ENCODE peak calls at places on chromosomes 12 and 14, in ten cellular contexts. B is DMS153; S is psoas muscle; N is Caki2; Y is fibroblast of the aortic adventitia; X is GM12865; Q is ELF-1; I is retina; O is stimulated activated CD8-positive, alpha-beta memory T cell treated with anti-CD3 and anti-CD28 coated beads, Interleukin-4, amount 100 ng/mL, for 48 hours; D is amygdala. K is an unnamed sample.
A peak's percentile ranks its signal among the peaks of the same experiment; 100 is the strongest.

GRCh38 chr12:40015360-40015759 is 90.5 kb downstream of the SLC2A13 start:
- DNase-seq in S (no peak), N (peak; percentile 18), B (no peak), Y (no peak), X (no peak), O (no peak), Q (no peak), I (no peak), D (no peak), K (no peak)

GRCh38 chr12:86230516-86231146 is 25.6 kb downstream of the MGAT4C start:
- DNase-seq in S (no peak), Y (peak; percentile 48), D (no peak), X (no peak), N (peak; percentile 82), O (no peak), Q (no peak), B (no peak), I (no peak), K (no peak)

GRCh38 chr12:68031881-68032739 is 42.9 kb downstream of the IFNG-AS1 start:
- DNase-seq in D (no peak), B (no peak), Y (no peak), I (no peak), S (no peak), X (peak; percentile 25), O (no peak), N (peak; percentile 35), Q (no peak), K (no peak)

GRCh38 chr14:33191855-33192254 is 253.2 kb downstream of the NPAS3 start:
- DNase-seq in X (no peak), O (no peak), I (no peak), D (no peak), N (no peak), S (no peak), Q (no peak), B (no peak), Y (no peak), K (no peak)

GRCh38 chr12:55720071-55720564 is at the start of gene RDH5:
- DNase-seq in X (no peak), I (no peak), S (peak; percentile 93), O (no peak), Q (no peak), Y (peak; percentile 96), N (peak; percentile 95), B (no peak), D (no peak), K (no peak)

GRCh38 chr12:2387051-2387834 is 334.5 kb downstream of the CACNA1C start:
- DNase-seq in Y (peak; percentile 60), I (no peak), Q (no peak), N (peak; percentile 63), D (no peak), B (no peak), X (peak; percentile 74), S (no peak), O (peak; percentile 70), K (no peak)

GRCh38 chr14:22432348-22432976 is 156.6 kb downstream of the DAD1 start:
- DNase-seq in I (no peak), X (peak; percentile 45), Y (peak; percentile 95), B (no peak), D (no peak), S (no peak), N (peak; percentile 96), Q (no peak), O (no peak), K (no peak)

GRCh38 chr14:74859757-74860156 is 16.2 kb downstream of the PROX2 start:
- DNase-seq in Y (no peak), S (no peak), I (no peak), X (no peak), Q (no peak), D (no peak), B (no peak), N (no peak), O (no peak), K (no peak)

GRCh38 chr12:116320839-116321238 is 43.3 kb upstream of the MED13L start:
- DNase-seq in X (no peak), N (no peak), Y (peak; percentile 71), B (no peak), I (no peak), S (no peak), Q (peak; percentile 74), O (no peak), D (no peak), K (no peak)

GRCh38 chr14:103378042-103378854 is 7.0 kb upstream of the MARK3 start:
- DNase-seq in Y (no peak), D (no peak), X (no peak), B (no peak), O (no peak), N (no peak), I (no peak), S (no peak), Q (no peak), K (no peak)

GRCh38 chr12:68042212-68042699 is 53.0 kb downstream of the IFNG-AS1 start:
- DNase-seq in I (no peak), N (peak; percentile 26), S (no peak), X (peak; percentile 81), D (no peak), B (peak; percentile 44), Q (no peak), O (peak; percentile 35), Y (peak; percentile 6), K (no peak)

GRCh38 chr14:70173569-70173968 is 15.2 kb downstream of the SLC8A3 start:
- DNase-seq in N (no peak), Q (no peak), X (no peak), S (peak; percentile 56), B (no peak), O (no peak), Y (no peak), D (no peak), I (no peak), K (no peak)

GRCh38 chr14:56585461-56586084 is 6.0 kb downstream of the TMEM260 start:
- DNase-seq in I (peak; percentile 33), Y (no peak), S (no peak), Q (no peak), D (no peak), N (peak; percentile 49), B (peak; percentile 85), X (no peak), O (no peak), K (no peak)

GRCh38 chr12:89829434-89829975 is 120.9 kb upstream of the ATP2B1 start:
- DNase-seq in N (no peak), D (no peak), B (no peak), O (no peak), I (no peak), X (no peak), S (no peak), Q (no peak), Y (peak; percentile 21), K (no peak)

GRCh38 chr14:68968051-68968450 is 11.1 kb downstream of the ACTN1 start:
- DNase-seq in B (no peak), Q (no peak), D (no peak), N (no peak), X (no peak), O (peak; percentile 59), I (no peak), Y (no peak), S (no peak), K (no peak)

GRCh38 chr12:113268621-113269020 is 47.4 kb downstream of the TPCN1 start:
- DNase-seq in Q (no peak), S (peak; percentile 27), D (no peak), X (no peak), I (no peak), O (no peak), Y (no peak), B (no peak), N (no peak), K (peak; percentile 55)

GRCh38 chr12:81759215-81759991 is at the start of gene PPFIA2:
- DNase-seq in O (peak; percentile 24), N (peak; percentile 52), S (peak; percentile 52), X (no peak), Q (peak; percentile 37), I (peak; percentile 88), Y (peak; percentile 22), B (peak; percentile 29), D (peak; percentile 68), K (peak; percentile 60)

GRCh38 chr12:4056910-4057845 is 184.0 kb upstream of the PARP11 start:
- DNase-seq in N (no peak), O (no peak), S (no peak), Q (no peak), B (no peak), I (no peak), D (no peak), Y (no peak), X (no peak), K (no peak)

GRCh38 chr14:91509083-91509877 is 830 bp downstream of the PPP4R3A start:
- DNase-seq in B (no peak), N (peak; percentile 39), S (peak; percentile 75), X (peak; percentile 45), O (peak; percentile 56), Y (peak; percentile 16), I (peak; percentile 74), D (peak; percentile 27), Q (peak; percentile 49), K (no peak)

GRCh38 chr14:76640923-76641395 is 120.3 kb upstream of the VASH1 start:
- DNase-seq in Y (no peak), D (no peak), S (no peak), B (peak; percentile 84), X (no peak), I (no peak), Q (no peak), N (no peak), O (no peak), K (no peak)

GRCh38 chr12:65464930-65465329 is 186.4 kb downstream of the MSRB3 start:
- DNase-seq in D (no peak), S (no peak), Y (peak; percentile 93), N (no peak), B (no peak), X (no peak), Q (no peak), O (no peak), I (no peak), K (no peak)

GRCh38 chr12:21526721-21527345 is 737 bp downstream of the SPX start:
- DNase-seq in Q (no peak), D (no peak), O (no peak), I (peak; percentile 19), Y (peak; percentile 4), B (no peak), S (no peak), N (peak; percentile 34), X (no peak), K (no peak)

GRCh38 chr12:100959481-100959880 is 164.9 kb downstream of the ANO4 start:
- DNase-seq in Y (peak; percentile 86), D (no peak), Q (peak; percentile 9), O (no peak), X (no peak), N (no peak), S (no peak), I (no peak), B (no peak), K (no peak)

GRCh38 chr14:68976160-68977067 is 2.7 kb downstream of the ACTN1 start:
- DNase-seq in D (peak; percentile 16), O (no peak), B (no peak), Y (peak; percentile 40), S (peak; percentile 58), Q (no peak), N (no peak), I (no peak), X (no peak), K (peak; percentile 77)

GRCh38 chr12:70955415-70955814 is 34.9 kb upstream of the PTPRR start:
- DNase-seq in X (no peak), O (no peak), S (no peak), Q (no peak), I (no peak), D (no peak), Y (no peak), B (no peak), N (no peak), K (no peak)

K was measured in Right ventricle myocardium inferior.